ENCODE peak calls at places on chromosomes 7 and 10, in nine cellular contexts. B is islet precursor cell; D is stimulated activated CD8-positive, alpha-beta memory T cell treated with anti-CD3 and anti-CD28 coated beads, Interleukin-2, amount 100 ng/mL, for 48 hours; W is HFFc6; U is foreskin fibroblast; O is NAMALWA; Z is stimulated activated CD4-positive, alpha-beta T cell treated with anti-CD3 and anti-CD28 coated beads, Interleukin-4, amount 100 ng/mL, for 1 hour; C is NCI-H1436 treated with DMSO at 0.1 percent for 48 hours; I is lower lobe of right lung. Q is an unnamed sample.

GRCh38 chr10:71429929-71430328 is 33.2 kb downstream of the CDH23 start:
- DNase-seq in B (peak; percentile 54), D (no peak), W (no peak), U (no peak), O (peak; percentile 9), Z (no peak), C (no peak), I (no peak), Q (no peak)

GRCh38 chr7:77238703-77239136 is 39.1 kb upstream of the FGL2 start:
- DNase-seq in B (no peak), D (no peak), W (no peak), U (no peak), O (no peak), Z (no peak), C (no peak), I (peak; percentile 59), Q (peak; percentile 72)

GRCh38 chr7:128164061-128164954 is 76.8 kb upstream of the LEP start:
- DNase-seq in B (peak; percentile 97), D (no peak), W (peak; percentile 92), U (peak; percentile 58), O (no peak), Z (no peak), C (no peak), I (no peak), Q (no peak)

GRCh38 chr7:24948739-24949138 is 31.2 kb downstream of the OSBPL3 start:
- DNase-seq in B (no peak), D (no peak), W (peak; percentile 25), U (no peak), O (no peak), Z (no peak), C (no peak), I (no peak), Q (no peak)

GRCh38 chr7:15580604-15581351 is 19.0 kb upstream of the AGMO start:
- DNase-seq in B (no peak), D (no peak), W (no peak), U (no peak), O (no peak), Z (no peak), C (no peak), I (no peak), Q (no peak)

GRCh38 chr7:151080091-151080521 is 503 bp downstream of the FASTK start:
- DNase-seq in B (no peak), D (no peak), W (peak; percentile 44), U (no peak), O (peak; percentile 62), Z (no peak), C (no peak), I (no peak), Q (peak; percentile 74)

GRCh38 chr7:73573791-73574190 is 4.6 kb downstream of the TBL2 start:
- DNase-seq in B (no peak), D (no peak), W (no peak), U (no peak), O (no peak), Z (no peak), C (no peak), I (peak; percentile 17), Q (no peak)

GRCh38 chr7:24500599-24501451 is 72.4 kb upstream of the PALS2 start:
- DNase-seq in B (no peak), D (no peak), W (no peak), U (no peak), O (no peak), Z (no peak), C (no peak), I (no peak), Q (no peak)

GRCh38 chr7:23472556-23472955 is 2.3 kb upstream of the IGF2BP3 start:
- DNase-seq in B (no peak), D (no peak), W (no peak), U (no peak), O (no peak), Z (no peak), C (no peak), I (no peak), Q (no peak)

GRCh38 chr7:34096777-34097176 is 191.4 kb downstream of the BMPER start:
- DNase-seq in B (no peak), D (no peak), W (no peak), U (no peak), O (no peak), Z (no peak), C (no peak), I (no peak), Q (no peak)

GRCh38 chr10:6464862-6465430 is 115.1 kb downstream of the PRKCQ start:
- DNase-seq in B (no peak), D (no peak), W (no peak), U (no peak), O (no peak), Z (no peak), C (no peak), I (no peak), Q (no peak)

GRCh38 chr7:50266893-50267386 is 37.6 kb upstream of the IKZF1 start:
- DNase-seq in B (no peak), D (peak; percentile 68), W (no peak), U (no peak), O (peak; percentile 81), Z (peak; percentile 70), C (no peak), I (peak; percentile 63), Q (no peak)

GRCh38 chr7:108643136-108643535 is 73.5 kb downstream of the DNAJB9 start:
- DNase-seq in B (no peak), D (no peak), W (no peak), U (no peak), O (no peak), Z (no peak), C (no peak), I (no peak), Q (no peak)

GRCh38 chr7:1862560-1862959 is 192.5 kb downstream of the ELFN1 start:
- DNase-seq in B (no peak), D (no peak), W (no peak), U (no peak), O (peak; percentile 69), Z (no peak), C (no peak), I (no peak), Q (no peak)

GRCh38 chr7:41416208-41416595 is 286.7 kb downstream of the INHBA start:
- DNase-seq in B (no peak), D (no peak), W (no peak), U (no peak), O (no peak), Z (no peak), C (no peak), I (no peak), Q (no peak)

GRCh38 chr7:131307627-131308026 is 20.0 kb upstream of the MKLN1 start:
- DNase-seq in B (no peak), D (no peak), W (no peak), U (no peak), O (no peak), Z (no peak), C (no peak), I (no peak), Q (no peak)

GRCh38 chr7:114087674-114088539 is 169.1 kb upstream of the PPP1R3A start:
- DNase-seq in B (peak; percentile 64), D (no peak), W (no peak), U (no peak), O (no peak), Z (no peak), C (no peak), I (no peak), Q (no peak)

GRCh38 chr7:25216837-25217236 is 11.4 kb downstream of the NPVF start:
- DNase-seq in B (no peak), D (no peak), W (peak; percentile 41), U (peak; percentile 18), O (peak; percentile 88), Z (no peak), C (peak; percentile 9), I (no peak), Q (no peak)

GRCh38 chr7:1659696-1660095 is 10.4 kb upstream of the ELFN1 start:
- DNase-seq in B (no peak), D (no peak), W (peak; percentile 81), U (peak; percentile 81), O (no peak), Z (no peak), C (no peak), I (no peak), Q (no peak)

GRCh38 chr7:90720970-90721768 is 125.0 kb downstream of the CDK14 start:
- DNase-seq in B (no peak), D (no peak), W (peak; percentile 52), U (peak; percentile 62), O (peak; percentile 71), Z (no peak), C (no peak), I (no peak), Q (no peak)

GRCh38 chr10:8586504-8586903 is 532.0 kb downstream of the GATA3 start:
- DNase-seq in B (no peak), D (no peak), W (no peak), U (no peak), O (no peak), Z (no peak), C (no peak), I (no peak), Q (no peak)

GRCh38 chr10:13593560-13593959 is 6.8 kb downstream of the PRPF18 start:
- DNase-seq in B (no peak), D (no peak), W (peak; percentile 83), U (peak; percentile 26), O (no peak), Z (no peak), C (no peak), I (no peak), Q (no peak)

GRCh38 chr7:16301251-16301650 is 120.1 kb downstream of the CRPPA start:
- DNase-seq in B (no peak), D (no peak), W (no peak), U (no peak), O (no peak), Z (no peak), C (no peak), I (no peak), Q (no peak)

GRCh38 chr7:156836443-156836842 is 56.5 kb downstream of the LMBR1 start:
- DNase-seq in B (no peak), D (no peak), W (peak; percentile 4), U (no peak), O (no peak), Z (no peak), C (no peak), I (no peak), Q (no peak)

GRCh38 chr10:31940839-31941653 is 12.4 kb upstream of the ARHGAP12 start:
- DNase-seq in B (peak; percentile 92), D (no peak), W (peak; percentile 98), U (peak; percentile 97), O (no peak), Z (no peak), C (no peak), I (no peak), Q (no peak)

GRCh38 chr7:44150466-44150832 is 9.3 kb upstream of the MYL7 start:
- DNase-seq in B (peak; percentile 40), D (no peak), W (no peak), U (no peak), O (peak; percentile 21), Z (no peak), C (no peak), I (no peak), Q (no peak)

GRCh38 chr7:88276605-88277153 is 30.0 kb downstream of the STEAP4 start:
- DNase-seq in B (peak; percentile 70), D (no peak), W (no peak), U (no peak), O (no peak), Z (no peak), C (no peak), I (no peak), Q (no peak)

GRCh38 chr10:10792681-10793080 is 225.0 kb upstream of the CELF2 start:
- DNase-seq in B (peak; percentile 57), D (no peak), W (peak; percentile 62), U (peak; percentile 83), O (no peak), Z (no peak), C (no peak), I (no peak), Q (no peak)

GRCh38 chr10:131703527-131703926 is 197.3 kb upstream of the PPP2R2D start:
- DNase-seq in B (peak; percentile 45), D (no peak), W (no peak), U (no peak), O (no peak), Z (no peak), C (no peak), I (no peak), Q (peak; percentile 35)

Q was measured in Right ventricle myocardium inferior.